ENCODE peak calls at places on chromosomes 13 and 19, in eight cellular contexts. H is Panc1, V is HCT116, I is breast epithelium, E is sigmoid colon, L is endothelial cell of umbilical vein, F is GM23338, Q is suprapubic skin. N is an unnamed sample.

GRCh38 chr19:14505488-14506239 is 9.7 kb upstream of the GIPC1 start:
- DNase-seq in L (peak; percentile 28), E (no peak), F (peak; percentile 89), H (no peak), Q (no peak), I (peak; percentile 70), V (peak; percentile 82), N (peak; percentile 65)

GRCh38 chr13:84737671-84738070 is 855.4 kb upstream of the SLITRK1 start:
- DNase-seq in V (no peak), I (no peak), F (peak; percentile 9), E (no peak), Q (no peak), H (no peak), L (no peak), N (no peak)

GRCh38 chr13:36763322-36763721 is 55.7 kb upstream of the RFXAP start:
- DNase-seq in I (no peak), F (no peak), H (no peak), E (no peak), L (no peak), V (no peak), Q (no peak), N (no peak)

GRCh38 chr19:18073197-18073596 is 13.5 kb downstream of the IL12RB1 start:
- DNase-seq in I (no peak), E (no peak), Q (no peak), H (no peak), V (no peak), L (no peak), F (no peak), N (no peak)

GRCh38 chr19:58218899-58219298 is 9.8 kb upstream of the ZNF544 start:
- DNase-seq in V (peak; percentile 40), E (no peak), L (peak; percentile 20), F (peak; percentile 72), Q (no peak), I (no peak), H (no peak), N (peak; percentile 33)

GRCh38 chr13:100409132-100409531 is 179.5 kb downstream of the GGACT start:
- DNase-seq in V (no peak), I (no peak), E (no peak), H (no peak), Q (no peak), F (peak; percentile 47), L (no peak), N (no peak)

GRCh38 chr19:36114763-36115452 is at the start of gene POLR2I:
- DNase-seq in H (peak; percentile 99), I (peak; percentile 99), V (peak; percentile 99), F (peak; percentile 100), L (peak; percentile 100), Q (peak; percentile 100), E (peak; percentile 100), N (peak; percentile 100)

GRCh38 chr19:15379996-15380647 is 535 bp upstream of the AKAP8 start:
- DNase-seq in V (peak; percentile 23), L (peak; percentile 64), H (no peak), E (peak; percentile 81), I (peak; percentile 67), F (peak; percentile 84), Q (no peak), N (no peak)

GRCh38 chr13:36006347-36006746 is 124.8 kb downstream of the DCLK1 start:
- DNase-seq in Q (no peak), E (no peak), H (no peak), F (no peak), I (no peak), V (no peak), L (no peak), N (no peak)

GRCh38 chr19:10836478-10837325 is 690 bp upstream of the TMED1 start:
- DNase-seq in Q (peak; percentile 90), E (peak; percentile 94), L (no peak), H (no peak), V (peak; percentile 85), F (peak; percentile 83), I (peak; percentile 76), N (peak; percentile 91)

GRCh38 chr19:10086904-10087256 is 763 bp downstream of the SHFL start:
- DNase-seq in V (no peak), I (no peak), H (no peak), E (peak; percentile 72), F (no peak), L (no peak), Q (no peak), N (no peak)

GRCh38 chr19:31220540-31220939 is 128.7 kb downstream of the TSHZ3 start:
- DNase-seq in F (peak; percentile 65), L (no peak), H (no peak), Q (no peak), I (no peak), E (no peak), V (no peak), N (peak; percentile 47)

GRCh38 chr19:39142655-39143054 is 17.1 kb downstream of the PAK4 start:
- DNase-seq in E (no peak), H (no peak), I (no peak), L (no peak), F (no peak), V (no peak), Q (no peak), N (peak; percentile 46)

GRCh38 chr13:106178816-106179215 is 356.6 kb downstream of the EFNB2 start:
- DNase-seq in L (no peak), V (no peak), Q (no peak), F (no peak), I (no peak), H (no peak), E (no peak), N (no peak)

GRCh38 chr19:49447485-49448431 is 3.9 kb downstream of the PIH1D1 start:
- DNase-seq in I (no peak), Q (no peak), V (peak; percentile 50), E (peak; percentile 72), F (peak; percentile 97), L (peak; percentile 17), H (no peak), N (no peak)

GRCh38 chr19:7690779-7691258 is 10.2 kb downstream of the TRAPPC5 start:
- DNase-seq in V (no peak), E (no peak), L (no peak), F (no peak), H (no peak), Q (no peak), I (no peak), N (no peak)

GRCh38 chr19:7697721-7698287 is 4.1 kb downstream of the FCER2 start:
- DNase-seq in E (no peak), Q (no peak), H (no peak), V (no peak), F (no peak), I (no peak), L (no peak), N (no peak)

GRCh38 chr19:7692417-7693088 is 9.4 kb downstream of the FCER2 start:
- DNase-seq in H (no peak), Q (no peak), F (no peak), V (no peak), L (no peak), I (no peak), E (no peak), N (no peak)

GRCh38 chr19:7691497-7691896 is 10.4 kb downstream of the FCER2 start:
- DNase-seq in L (no peak), F (no peak), I (no peak), V (no peak), Q (no peak), E (no peak), H (no peak), N (no peak)

GRCh38 chr19:7694499-7694898 is 7.4 kb downstream of the FCER2 start:
- DNase-seq in V (no peak), E (no peak), I (no peak), F (no peak), Q (no peak), H (no peak), L (no peak), N (no peak)
- TF ChIP-seq POLR2AphosphoS5 in V (no peak), E (no peak), I (no peak), F (no peak), Q (no peak), H (no peak), L (no peak), N (no peak)

GRCh38 chr19:43504426-43505185 is at the start of gene PHLDB3:
- DNase-seq in I (peak; percentile 68), E (peak; percentile 76), F (peak; percentile 65), Q (no peak), H (no peak), L (peak; percentile 6), V (no peak), N (no peak)
- TF ChIP-seq POLR2AphosphoS5 in I (no peak), E (no peak), F (peak; percentile 44), Q (no peak), H (no peak), L (no peak), V (peak; percentile 2), N (no peak)

DNA sequence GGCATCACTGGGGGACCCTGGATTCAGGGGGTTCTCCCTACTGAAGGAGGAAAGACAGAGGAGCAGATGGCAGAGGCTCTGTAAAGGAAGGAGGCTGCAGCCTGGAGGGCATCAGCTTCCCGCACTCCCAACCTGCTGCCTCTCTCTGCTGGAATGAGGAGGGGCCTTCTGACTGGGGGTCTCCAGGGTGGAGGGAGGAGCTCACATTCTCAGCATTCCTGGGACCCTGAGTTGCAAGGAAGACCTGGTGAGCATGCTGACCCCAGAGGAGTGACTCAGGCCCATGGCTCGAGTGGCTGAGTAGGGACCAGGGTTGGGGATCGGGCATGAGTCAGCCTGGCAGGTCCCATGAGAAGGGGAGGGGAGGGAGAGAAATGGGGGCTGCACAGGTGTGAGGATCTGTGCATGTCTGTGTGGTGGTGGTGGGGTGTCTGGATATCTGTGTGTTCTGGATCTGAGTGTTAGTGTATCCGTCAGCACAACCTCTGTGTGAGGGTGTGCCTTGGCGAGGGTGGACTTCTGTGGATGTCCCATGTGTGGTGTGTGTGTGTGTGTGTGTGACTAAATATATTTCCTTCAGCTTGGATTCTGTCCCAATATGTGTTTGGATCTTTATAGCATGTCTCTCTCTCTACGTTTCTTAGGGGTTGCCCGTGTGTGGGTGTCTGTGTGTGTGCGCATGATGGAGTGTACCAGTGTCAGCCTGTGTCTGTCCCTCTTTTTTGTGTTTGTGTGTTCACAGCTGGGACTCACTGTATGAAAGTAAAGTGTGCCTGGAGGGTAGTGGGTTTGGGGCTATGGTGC is 4.6 kb downstream of the AXL start:
- DNase-seq in F (peak; percentile 76), V (peak; percentile 49), Q (no peak), I (no peak), E (peak; percentile 72), H (no peak), L (peak; percentile 83), N (no peak)
- TF ChIP-seq POLR2AphosphoS5 in F (peak; percentile 41), V (peak; percentile 57), Q (no peak), I (no peak), E (no peak), H (peak; percentile 45), L (peak; percentile 98), N (no peak)

DNA sequence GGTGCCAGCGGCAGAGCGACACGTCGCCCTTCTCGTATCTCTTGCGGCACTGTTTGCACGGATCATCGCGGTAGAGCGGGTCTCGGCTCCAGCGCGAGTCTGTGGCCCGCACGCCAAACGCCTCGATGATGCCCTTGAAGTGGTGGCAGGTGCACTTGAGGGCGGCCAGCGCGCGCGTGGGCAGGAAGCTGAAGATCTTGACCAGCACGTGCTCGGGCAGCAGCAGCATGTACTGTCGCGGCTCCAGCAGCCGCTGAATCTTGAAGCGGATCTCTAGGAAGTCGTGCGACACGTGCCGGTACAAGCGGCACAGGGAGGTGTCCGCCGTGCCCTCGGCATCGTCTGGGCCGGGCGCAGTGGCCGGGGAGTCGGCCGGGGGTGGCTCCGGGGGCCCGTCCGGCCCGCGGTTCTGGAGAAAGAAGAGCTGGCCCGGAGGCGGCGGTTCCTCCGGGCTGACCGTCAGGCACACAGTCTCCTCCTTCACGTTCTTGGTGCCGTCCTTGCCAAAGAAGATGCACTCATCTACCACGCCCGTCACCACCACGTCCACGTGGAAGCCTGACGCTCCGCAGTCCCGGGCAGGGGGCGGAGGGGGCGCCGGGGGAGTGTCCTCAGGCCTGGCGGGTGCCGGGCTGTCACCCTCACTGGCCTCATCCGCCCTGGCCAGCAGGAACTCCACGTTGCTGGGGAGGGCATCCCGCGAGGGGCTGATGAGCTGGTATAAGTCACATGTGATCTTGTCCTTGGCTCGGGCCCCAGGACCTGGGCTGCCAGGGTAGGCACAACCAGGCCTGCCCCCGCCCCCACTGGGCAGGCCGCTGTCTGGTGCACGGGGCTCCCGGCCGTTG is 18.6 kb downstream of the FBXO46 start:
- DNase-seq in L (no peak), H (no peak), F (no peak), Q (no peak), I (no peak), V (no peak), E (no peak), N (no peak)
- TF ChIP-seq POLR2AphosphoS5 in L (no peak), H (no peak), F (peak; percentile 2), Q (no peak), I (no peak), V (no peak), E (no peak), N (no peak)